ENCODE peak calls at places on chromosome 17, in four cellular contexts. V is mucosa of descending colon, C is kidney epithelial cell, L is fibroblast of the conjunctiva. I is an unnamed sample.

GRCh38 chr17:65222216-65222738 is 85.1 kb downstream of the RGS9 start:
- DNase-seq in V (no peak), C (no peak), L (no peak), I (no peak)

GRCh38 chr17:65027305-65027704 is 29.2 kb downstream of the GNA13 start:
- DNase-seq in V (no peak), C (peak; percentile 43), L (peak; percentile 18), I (peak; percentile 79)

GRCh38 chr17:78862073-78863023 is 21.7 kb upstream of the USP36 start:
- DNase-seq in V (peak; percentile 68), C (peak; percentile 88), L (peak; percentile 91), I (peak; percentile 98)

GRCh38 chr17:81682565-81683207 is 911 bp downstream of the ARL16 start:
- DNase-seq in V (no peak), C (no peak), L (no peak), I (no peak)

GRCh38 chr17:74770498-74771318 is 5.4 kb downstream of the NAT9 start:
- DNase-seq in V (peak; percentile 83), C (no peak), L (peak; percentile 18), I (peak; percentile 81)

GRCh38 chr17:10177921-10178788 is 20.3 kb downstream of the GAS7 start:
- DNase-seq in V (no peak), C (no peak), L (no peak), I (no peak)

GRCh38 chr17:8117367-8117979 is 841 bp downstream of the ALOXE3 start:
- DNase-seq in V (no peak), C (no peak), L (no peak), I (no peak)

GRCh38 chr17:2939714-2940351 is 123.6 kb downstream of the OR1D5 start:
- DNase-seq in V (peak; percentile 53), C (no peak), L (no peak), I (no peak)

GRCh38 chr17:80084773-80085172 is 16.6 kb upstream of the GAA start:
- DNase-seq in V (no peak), C (no peak), L (no peak), I (no peak)

GRCh38 chr17:31457391-31458234 is 66.1 kb downstream of the RAB11FIP4 start:
- DNase-seq in V (no peak), C (no peak), L (no peak), I (no peak)

GRCh38 chr17:62064029-62064790 is 868 bp downstream of the MED13 start:
- DNase-seq in V (peak; percentile 29), C (no peak), L (no peak), I (peak; percentile 28)

GRCh38 chr17:63446981-63447687 is 1.0 kb upstream of the CYB561 start:
- DNase-seq in V (peak; percentile 59), C (no peak), L (no peak), I (no peak)

GRCh38 chr17:81907219-81908145 is 3.7 kb downstream of the PCYT2 start:
- DNase-seq in V (no peak), C (no peak), L (no peak), I (no peak)

GRCh38 chr17:37844158-37844976 is 79.8 kb upstream of the TBC1D3K start:
- DNase-seq in V (peak; percentile 72), C (no peak), L (peak; percentile 8), I (no peak)

GRCh38 chr17:63930951-63931575 is 1.1 kb downstream of the CD79B start:
- DNase-seq in V (peak; percentile 72), C (no peak), L (no peak), I (no peak)

GRCh38 chr17:11296994-11297393 is 56.0 kb downstream of the SHISA6 start:
- DNase-seq in V (no peak), C (no peak), L (no peak), I (peak; percentile 23)

GRCh38 chr17:80795737-80796136 is 195.9 kb upstream of the CHMP6 start:
- DNase-seq in V (no peak), C (no peak), L (no peak), I (no peak)

GRCh38 chr17:39639566-39640458 is 2.9 kb downstream of the STARD3 start:
- DNase-seq in V (no peak), C (no peak), L (no peak), I (no peak)

GRCh38 chr17:80791758-80792284 is 199.8 kb upstream of the CHMP6 start:
- DNase-seq in V (peak; percentile 55), C (peak; percentile 82), L (peak; percentile 91), I (peak; percentile 87)

GRCh38 chr17:3385869-3386816 is at the start of gene OR3A2:
- DNase-seq in V (no peak), C (no peak), L (no peak), I (no peak)

GRCh38 chr17:3843935-3844516 is 2.0 kb downstream of the NCBP3 start:
- DNase-seq in V (peak; percentile 69), C (no peak), L (no peak), I (peak; percentile 58)

GRCh38 chr17:8477653-8478441 is 42.2 kb downstream of the NDEL1 start:
- DNase-seq in V (no peak), C (no peak), L (no peak), I (no peak)

GRCh38 chr17:68048996-68049395 is 13.5 kb downstream of the KPNA2 start:
- DNase-seq in V (no peak), C (no peak), L (no peak), I (peak; percentile 75)

GRCh38 chr17:82094931-82095776 is 2.9 kb downstream of the FASN start:
- DNase-seq in V (no peak), C (no peak), L (no peak), I (no peak)

GRCh38 chr17:82035488-82035887 is 2.0 kb downstream of the DCXR start:
- DNase-seq in V (no peak), C (no peak), L (no peak), I (no peak)

GRCh38 chr17:37492167-37492566 is 2.5 kb downstream of the DUSP14 start:
- DNase-seq in V (no peak), C (no peak), L (no peak), I (no peak)

GRCh38 chr17:1029196-1029911 is 32.4 kb downstream of the TIMM22 start:
- DNase-seq in V (no peak), C (peak; percentile 28), L (no peak), I (peak; percentile 40)